ENCODE peak calls at places on chromosomes 7 and 10, in ten cellular contexts. R is EH; Q is ascending aorta; P is H54; N is kidney epithelial cell; S is GM03348; C is left ventricle myocardium inferior; F is G401; K is cerebellar cortex; Y is stimulated activated CD8-positive, alpha-beta memory T cell treated with anti-CD3 and anti-CD28 coated beads, Interleukin-12 subunit alpha, Interleukin-12 subunit beta, amount 100 ng/mL, for 4 hours. V is an unnamed sample.

GRCh38 chr10:20817116-20817515 is 80.0 kb downstream of the NEBL start:
- DNase-seq in R (no peak), Q (no peak), P (no peak), N (no peak), S (no peak), C (no peak), F (no peak), K (no peak), Y (no peak), V (no peak)

GRCh38 chr7:49166441-49166840 is 242.1 kb downstream of the CDC14C start:
- DNase-seq in R (no peak), Q (no peak), P (no peak), N (no peak), S (no peak), C (no peak), F (no peak), K (no peak), Y (no peak), V (peak)

GRCh38 chr10:470339-471003 is 219.0 kb downstream of the DIP2C start:
- DNase-seq in R (no peak), Q (peak), P (no peak), N (no peak), S (no peak), C (no peak), F (no peak), K (no peak), Y (no peak), V (no peak)

GRCh38 chr7:21543528-21544302 is 876 bp downstream of the DNAH11 start:
- DNase-seq in R (peak), Q (no peak), P (no peak), N (no peak), S (no peak), C (no peak), F (no peak), K (no peak), Y (no peak), V (peak)

GRCh38 chr7:2212906-2213305 is 19.8 kb downstream of the MAD1L1 start:
- DNase-seq in R (peak), Q (no peak), P (no peak), N (no peak), S (no peak), C (no peak), F (no peak), K (no peak), Y (no peak), V (no peak)

GRCh38 chr10:46787321-46787615 is 124.0 kb upstream of the PTPN20 start:
- DNase-seq in R (peak), Q (no peak), P (no peak), N (peak), S (peak), C (no peak), F (peak), K (peak), Y (no peak), V (peak)

GRCh38 chr7:30870821-30871518 is 40.7 kb upstream of the AQP1 start:
- DNase-seq in R (no peak), Q (no peak), P (no peak), N (no peak), S (no peak), C (no peak), F (no peak), K (no peak), Y (no peak), V (no peak)

GRCh38 chr10:30058570-30059132 is 735 bp downstream of the JCAD start:
- DNase-seq in R (peak), Q (peak), P (no peak), N (no peak), S (peak), C (no peak), F (no peak), K (no peak), Y (no peak), V (peak)

GRCh38 chr7:106609416-106609815 is 51.5 kb downstream of the CCDC71L start:
- DNase-seq in R (peak), Q (no peak), P (no peak), N (peak), S (peak), C (no peak), F (no peak), K (no peak), Y (no peak), V (peak)

GRCh38 chr7:150479023-150479716 is 28.7 kb downstream of the GIMAP8 start:
- DNase-seq in R (no peak), Q (no peak), P (no peak), N (no peak), S (no peak), C (no peak), F (no peak), K (no peak), Y (no peak), V (no peak)

GRCh38 chr10:61257956-61258496 is 195.2 kb downstream of the TMEM26 start:
- DNase-seq in R (no peak), Q (no peak), P (no peak), N (no peak), S (peak), C (no peak), F (no peak), K (no peak), Y (no peak), V (peak)

GRCh38 chr7:43485580-43485979 is 97.3 kb upstream of the STK17A start:
- DNase-seq in R (no peak), Q (no peak), P (no peak), N (no peak), S (no peak), C (no peak), F (no peak), K (no peak), Y (no peak), V (no peak)

GRCh38 chr7:105327201-105327600 is 61.5 kb downstream of the SRPK2 start:
- DNase-seq in R (no peak), Q (no peak), P (no peak), N (no peak), S (no peak), C (no peak), F (no peak), K (no peak), Y (no peak), V (no peak)

GRCh38 chr10:25061711-25062455 is 45.5 kb downstream of the THNSL1 start:
- DNase-seq in R (no peak), Q (no peak), P (no peak), N (no peak), S (no peak), C (no peak), F (no peak), K (no peak), Y (no peak), V (peak)

GRCh38 chr10:96789571-96790108 is 42.5 kb upstream of the LCOR start:
- DNase-seq in R (no peak), Q (no peak), P (no peak), N (no peak), S (no peak), C (no peak), F (no peak), K (no peak), Y (no peak), V (no peak)

GRCh38 chr7:90391488-90391887 is 11.8 kb upstream of the CLDN12 start:
- DNase-seq in R (no peak), Q (no peak), P (no peak), N (no peak), S (no peak), C (no peak), F (no peak), K (no peak), Y (no peak), V (no peak)

GRCh38 chr10:33116293-33116697 is 158.3 kb upstream of the ITGB1 start:
- DNase-seq in R (peak), Q (no peak), P (no peak), N (no peak), S (no peak), C (no peak), F (peak), K (peak), Y (no peak), V (peak)

GRCh38 chr10:95525033-95525418 is 36.1 kb downstream of the SORBS1 start:
- DNase-seq in R (no peak), Q (no peak), P (no peak), N (peak), S (no peak), C (no peak), F (no peak), K (no peak), Y (no peak), V (no peak)

GRCh38 chr7:3236268-3236667 is 64.8 kb upstream of the SDK1 start:
- DNase-seq in R (no peak), Q (no peak), P (no peak), N (no peak), S (no peak), C (no peak), F (no peak), K (no peak), Y (no peak), V (no peak)

GRCh38 chr10:10598297-10598696 is 419.4 kb upstream of the CELF2 start:
- DNase-seq in R (no peak), Q (no peak), P (no peak), N (no peak), S (no peak), C (no peak), F (no peak), K (no peak), Y (no peak), V (no peak)

GRCh38 chr7:66668677-66669076 is 40.0 kb downstream of the KCTD7 start:
- DNase-seq in R (no peak), Q (no peak), P (no peak), N (no peak), S (no peak), C (no peak), F (no peak), K (no peak), Y (no peak), V (no peak)

GRCh38 chr10:48390933-48391845 is 84.7 kb downstream of the MAPK8 start:
- DNase-seq in R (peak), Q (no peak), P (no peak), N (peak), S (peak), C (no peak), F (no peak), K (no peak), Y (no peak), V (peak)